ENCODE peak calls at places on chromosomes 7 and 10, in eight cellular contexts. W, O, S, V, N, A, Z and G are unnamed samples.

GRCh38 chr7:121531175-121532070 is 135.3 kb upstream of the FAM3C start:
- DNase-seq in W (no peak), O (no peak), S (no peak), V (no peak), N (no peak), A (no peak), Z (no peak), G (no peak)

GRCh38 chr7:155682484-155682883 is 38.0 kb downstream of the RBM33 start:
- DNase-seq in W (no peak), O (peak), S (no peak), V (no peak), N (no peak), A (no peak), Z (no peak), G (peak)

GRCh38 chr10:30413996-30414576 is 19.9 kb upstream of the MAP3K8 start:
- DNase-seq in W (no peak), O (no peak), S (no peak), V (no peak), N (no peak), A (peak), Z (no peak), G (no peak)

GRCh38 chr7:106485031-106485551 is 175.9 kb downstream of the CCDC71L start:
- DNase-seq in W (no peak), O (no peak), S (no peak), V (peak), N (no peak), A (no peak), Z (no peak), G (no peak)

GRCh38 chr10:15262036-15262713 is 93.7 kb upstream of the NMT2 start:
- DNase-seq in W (no peak), O (no peak), S (no peak), V (peak), N (no peak), A (no peak), Z (no peak), G (no peak)

GRCh38 chr10:106189254-106189653 is 975.3 kb downstream of the SORCS1 start:
- DNase-seq in W (no peak), O (no peak), S (no peak), V (no peak), N (no peak), A (no peak), Z (no peak), G (no peak)

GRCh38 chr7:90777075-90777864 is 181.1 kb downstream of the CDK14 start:
- DNase-seq in W (no peak), O (no peak), S (peak), V (peak), N (no peak), A (no peak), Z (no peak), G (no peak)

GRCh38 chr7:50396856-50397255 is 53.3 kb downstream of the FIGNL1 start:
- DNase-seq in W (no peak), O (no peak), S (no peak), V (no peak), N (no peak), A (no peak), Z (no peak), G (no peak)

GRCh38 chr7:23696916-23697441 is 13.0 kb upstream of the STK31 start:
- DNase-seq in W (peak), O (peak), S (no peak), V (peak), N (peak), A (peak), Z (no peak), G (peak)

GRCh38 chr10:121322046-121322445 is 276.2 kb downstream of the FGFR2 start:
- DNase-seq in W (no peak), O (no peak), S (no peak), V (no peak), N (no peak), A (no peak), Z (no peak), G (no peak)

GRCh38 chr7:47497367-47498096 is 84.4 kb downstream of the TNS3 start:
- DNase-seq in W (no peak), O (no peak), S (no peak), V (no peak), N (no peak), A (no peak), Z (no peak), G (peak)

GRCh38 chr7:80277434-80278427 is 143.1 kb downstream of the GNAI1 start:
- DNase-seq in W (no peak), O (no peak), S (no peak), V (no peak), N (no peak), A (no peak), Z (no peak), G (no peak)
- H3K27ac ChIP-seq in W (peak), O (peak), S (peak), V (no peak), N (peak), A (peak), Z (no peak), G (peak)

GRCh38 chr7:522071-522937 is 2.7 kb upstream of the PDGFA start:
- DNase-seq in W (no peak), O (no peak), S (peak), V (peak), N (no peak), A (peak), Z (no peak), G (peak)

GRCh38 chr7:519974-520458 is 370 bp upstream of the PDGFA start:
- DNase-seq in W (peak), O (peak), S (peak), V (peak), N (peak), A (no peak), Z (peak), G (no peak)

GRCh38 chr7:522938-523289 is 3.3 kb upstream of the PDGFA start:
- DNase-seq in W (no peak), O (no peak), S (no peak), V (peak), N (no peak), A (no peak), Z (no peak), G (no peak)

GRCh38 chr7:520503-521161 is 986 bp upstream of the PDGFA start:
- DNase-seq in W (no peak), O (no peak), S (peak), V (peak), N (no peak), A (no peak), Z (no peak), G (no peak)

DNA sequence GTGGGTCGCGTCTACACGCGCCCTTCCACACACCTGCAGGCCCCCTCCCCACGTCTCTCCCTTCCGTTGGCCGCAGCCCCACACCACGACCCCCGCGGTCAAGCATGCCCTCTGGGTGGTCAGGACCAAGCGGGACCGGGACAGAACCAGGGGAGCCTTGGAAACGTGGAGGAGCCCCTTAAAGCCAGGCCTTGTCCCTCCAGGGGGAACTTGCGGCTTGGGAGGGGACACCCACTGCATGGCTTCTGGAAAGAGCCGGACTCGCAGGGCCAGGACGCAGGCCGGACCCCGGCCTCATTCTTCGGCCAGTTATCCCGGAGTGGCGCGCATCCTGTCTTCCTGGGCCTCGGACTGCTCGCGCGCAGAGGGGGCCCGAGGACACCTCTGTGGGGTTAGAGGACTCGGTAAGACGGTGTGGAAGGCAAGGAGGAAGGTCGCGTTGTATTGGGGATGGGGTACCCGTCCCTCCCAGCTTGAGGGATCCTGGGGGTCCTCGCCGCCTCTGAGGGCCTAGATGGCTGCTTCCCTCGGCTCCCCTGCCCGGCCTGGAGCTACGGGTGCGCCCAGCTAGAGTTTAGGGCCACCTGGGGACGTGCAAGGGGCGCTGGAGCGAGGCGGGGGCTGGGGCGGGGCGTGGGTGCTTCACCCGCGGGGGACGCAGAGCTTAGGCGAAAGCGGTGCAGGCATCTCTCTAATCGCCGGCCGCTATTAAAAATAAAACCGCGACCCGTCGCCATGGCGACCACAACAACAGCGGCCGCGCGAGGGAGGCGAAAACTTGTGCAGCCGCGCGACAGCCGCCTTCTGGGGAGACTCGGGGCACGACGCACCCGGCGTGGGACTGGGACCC is 1.8 kb upstream of the PDGFA start:
- DNase-seq in W (peak), O (no peak), S (peak), V (peak), N (peak), A (peak), Z (no peak), G (peak)
- H3K27ac ChIP-seq in W (peak), O (no peak), S (no peak), V (peak), N (peak), A (no peak), Z (no peak), G (no peak)

GRCh38 chr10:27514243-27514642 is 10.1 kb downstream of the RAB18 start:
- DNase-seq in W (no peak), O (no peak), S (no peak), V (no peak), N (no peak), A (no peak), Z (no peak), G (no peak)

GRCh38 chr10:27512548-27512947 is 8.4 kb downstream of the RAB18 start:
- DNase-seq in W (no peak), O (no peak), S (no peak), V (no peak), N (no peak), A (no peak), Z (no peak), G (no peak)

GRCh38 chr10:27518261-27518660 is 14.2 kb downstream of the RAB18 start:
- DNase-seq in W (no peak), O (no peak), S (no peak), V (no peak), N (no peak), A (no peak), Z (no peak), G (no peak)

GRCh38 chr10:27513451-27514191 is 9.5 kb downstream of the RAB18 start:
- DNase-seq in W (no peak), O (no peak), S (no peak), V (no peak), N (no peak), A (no peak), Z (no peak), G (no peak)
- H3K27ac ChIP-seq in W (no peak), O (no peak), S (no peak), V (no peak), N (no peak), A (no peak), Z (no peak), G (no peak)

GRCh38 chr10:110005716-110006115 is 2.1 kb upstream of the ADD3 start:
- DNase-seq in W (peak), O (peak), S (no peak), V (peak), N (no peak), A (peak), Z (peak), G (no peak)

GRCh38 chr10:110007171-110007700 is 548 bp upstream of the ADD3 start:
- DNase-seq in W (no peak), O (no peak), S (no peak), V (no peak), N (no peak), A (peak), Z (peak), G (peak)

GRCh38 chr10:110006358-110007170 is 1.2 kb upstream of the ADD3 start:
- DNase-seq in W (peak), O (peak), S (peak), V (peak), N (peak), A (peak), Z (no peak), G (peak)

GRCh38 chr10:110003524-110003885 is 4.3 kb upstream of the ADD3 start:
- DNase-seq in W (no peak), O (no peak), S (no peak), V (no peak), N (no peak), A (no peak), Z (no peak), G (no peak)

GRCh38 chr10:110002801-110003523 is 4.8 kb upstream of the ADD3 start:
- DNase-seq in W (no peak), O (no peak), S (no peak), V (no peak), N (no peak), A (no peak), Z (no peak), G (no peak)
- H3K27ac ChIP-seq in W (no peak), O (no peak), S (no peak), V (no peak), N (no peak), A (no peak), Z (peak), G (peak)

DNA sequence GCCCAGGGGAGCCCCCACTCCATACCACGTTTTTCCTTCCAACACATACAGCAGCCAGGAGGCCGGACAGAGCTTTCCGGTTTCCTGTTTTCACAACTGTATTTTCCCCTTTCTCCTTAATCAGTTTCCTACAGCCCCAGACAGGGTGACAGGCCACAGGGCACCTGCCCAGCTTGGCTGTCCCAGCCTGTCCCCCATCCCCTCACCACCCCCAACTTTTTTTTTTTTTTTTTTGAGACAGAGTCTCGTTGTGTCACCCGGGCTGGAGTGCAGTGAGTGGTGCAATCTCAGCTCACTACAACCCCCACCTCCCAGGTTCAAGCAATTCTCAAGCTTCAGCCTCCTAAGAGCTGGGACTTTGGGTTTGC is 10.3 kb upstream of the HSPB1 start:
- DNase-seq in W (peak), O (no peak), S (no peak), V (peak), N (no peak), A (peak), Z (no peak), G (no peak)
- H3K27ac ChIP-seq in W (peak), O (peak), S (peak), V (peak), N (peak), A (peak), Z (peak), G (peak)